ENCODE peak calls at places on chromosome 1, in five cellular contexts. V, O, P, Q and U are unnamed samples.

GRCh38 chr1:35570589-35571137 is 2.5 kb upstream of the TFAP2E start:
- DNase-seq in Q (no peak), O (no peak), V (no peak), P (no peak), U (no peak)

GRCh38 chr1:52546852-52547251 is 6.0 kb downstream of the TUT4 start:
- DNase-seq in O (no peak), V (no peak), Q (no peak), P (no peak), U (no peak)

GRCh38 chr1:223848536-223848935 is 2.8 kb upstream of the TP53BP2 start:
- DNase-seq in O (no peak), V (no peak), P (no peak), Q (no peak), U (no peak)

GRCh38 chr1:200968469-200969410 is 54.8 kb downstream of the KIF21B start:
- DNase-seq in V (no peak), O (no peak), Q (no peak), P (no peak), U (no peak)

GRCh38 chr1:198232407-198232806 is 75.6 kb downstream of the NEK7 start:
- DNase-seq in O (no peak), P (no peak), V (peak; percentile 36), Q (no peak), U (no peak)

GRCh38 chr1:108097057-108097456 is 103.1 kb downstream of the SLC25A24 start:
- DNase-seq in P (no peak), O (no peak), V (no peak), Q (no peak), U (no peak)

GRCh38 chr1:5990913-5991783 is 1.1 kb downstream of the NPHP4 start:
- DNase-seq in V (peak; percentile 34), Q (no peak), P (peak; percentile 49), O (peak; percentile 83), U (no peak)

GRCh38 chr1:200629876-200630514 is 9.4 kb upstream of the KIF14 start:
- DNase-seq in Q (no peak), V (no peak), O (no peak), P (no peak), U (no peak)

GRCh38 chr1:215517441-215517891 is 49.6 kb upstream of the KCTD3 start:
- DNase-seq in O (peak; percentile 73), Q (no peak), V (peak; percentile 67), P (no peak), U (no peak)
- TF ChIP-seq CTCF in O (peak; percentile 78), Q (no peak), V (peak; percentile 70), P (no peak), U (no peak)

GRCh38 chr1:21322681-21323016 is 32.4 kb upstream of the ECE1 start:
- DNase-seq in Q (no peak), V (no peak), P (no peak), O (peak; percentile 58), U (no peak)

GRCh38 chr1:21323091-21323490 is 32.8 kb upstream of the ECE1 start:
- DNase-seq in V (no peak), Q (no peak), P (no peak), O (peak; percentile 78), U (no peak)

GRCh38 chr1:21325231-21325718 is 35.0 kb upstream of the ECE1 start:
- DNase-seq in O (no peak), V (no peak), P (peak; percentile 63), Q (no peak), U (no peak)

GRCh38 chr1:21325731-21326387 is 35.6 kb upstream of the ECE1 start:
- DNase-seq in V (no peak), O (no peak), Q (no peak), P (no peak), U (no peak)

DNA sequence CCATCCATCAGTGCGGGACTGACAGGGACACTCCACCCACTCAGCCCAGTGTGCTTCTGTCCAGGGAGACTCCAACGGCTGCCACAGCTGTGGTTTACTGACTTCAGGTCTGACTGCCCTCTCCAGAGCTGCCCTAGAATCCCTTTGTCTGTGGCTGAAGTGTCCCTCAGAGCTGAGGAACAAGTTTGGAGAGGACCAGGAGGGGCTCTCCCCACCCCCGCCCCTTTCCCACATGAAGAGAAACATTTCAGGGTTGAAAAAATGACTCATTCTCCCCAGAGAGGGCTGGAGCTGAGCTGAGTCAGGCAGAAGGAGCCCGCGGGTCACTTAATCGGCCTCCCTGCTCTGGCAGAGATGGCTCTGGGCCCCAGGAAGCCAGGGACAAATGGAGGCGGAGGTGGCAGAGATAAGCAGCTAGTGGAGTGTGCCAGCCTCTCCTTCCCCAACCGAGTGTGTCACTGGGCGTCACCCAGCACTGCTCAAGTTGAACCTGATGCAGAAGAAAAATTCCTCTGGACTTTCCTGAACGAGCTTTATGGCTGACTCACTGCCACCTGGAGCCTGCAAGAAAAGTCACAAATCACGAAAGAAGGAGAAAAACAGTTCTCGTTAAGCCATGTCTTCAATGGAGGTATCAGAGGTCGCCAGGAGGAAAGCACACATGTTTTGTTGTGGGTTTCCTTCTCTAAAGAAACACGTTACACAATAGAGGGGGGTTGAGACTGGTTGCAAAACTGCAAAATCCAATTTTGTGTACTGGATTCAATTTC is 34.3 kb upstream of the ECE1 start:
- DNase-seq in Q (no peak), V (peak; percentile 88), P (peak; percentile 35), O (peak; percentile 87), U (peak; percentile 89)
- H3K4me1 ChIP-seq in Q (peaks cover 100% of the 10 kb centered on the region), V (peaks cover 31% of the 10 kb centered on the region), P (peaks cover 38% of the 10 kb centered on the region), O (peaks cover 47% of the 10 kb centered on the region), U (peaks cover 97% of the 10 kb centered on the region)

DNA sequence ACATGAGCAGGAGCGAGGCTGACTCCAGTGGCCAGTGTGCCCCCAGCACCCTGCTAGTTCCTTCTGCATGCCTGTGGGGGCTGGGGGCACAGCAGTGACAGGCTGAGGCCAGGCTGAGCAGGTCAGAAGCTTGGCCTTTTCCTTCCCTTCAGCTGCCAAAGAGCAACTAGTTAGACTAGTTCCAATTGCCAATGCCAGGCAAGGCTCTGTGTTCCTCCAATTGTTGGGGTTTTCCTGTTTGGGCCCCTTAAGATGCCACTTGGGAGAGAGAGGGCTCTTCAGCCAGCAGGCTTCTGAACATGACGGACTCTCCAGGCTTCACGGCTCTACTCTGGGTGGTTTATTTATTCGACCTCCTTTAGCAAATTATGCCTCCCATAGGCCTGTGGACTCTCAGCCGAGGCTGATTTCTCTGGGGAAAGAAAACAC is 129.4 kb upstream of the ATP1A1 start:
- DNase-seq in V (no peak), P (no peak), Q (no peak), O (no peak), U (no peak)
- H3K27ac ChIP-seq in V (no peak overlapping the region), P (no peak overlapping the region), Q (no peak overlapping the region), O (no peak overlapping the region), U (no peak overlapping the region)

GRCh38 chr1:26391450-26391849 is 18.9 kb upstream of the ZNF683 start:
- DNase-seq in Q (peak; percentile 52), O (peak; percentile 75), V (no peak), P (peak; percentile 40), U (no peak)
- TF ChIP-seq CTCF in Q (peak; percentile 81), O (peak; percentile 88), V (peak; percentile 85), P (peak; percentile 69), U (no peak)